ENCODE peak calls at places on chromosomes 2 and 18, in five cellular contexts. S is A549, H is HepG2, G is K562, U is GM12878. M is an unnamed sample.

GRCh38 chr18:12933323-12933722 is 14.5 kb upstream of the SEH1L start:
- DNase-seq in H (peak), S (no peak), U (no peak), G (no peak), M (no peak)

GRCh38 chr18:58058720-58059119 is 14.7 kb downstream of the NEDD4L start:
- DNase-seq in S (no peak), G (peak), H (peak), U (no peak), M (no peak)

GRCh38 chr2:238302751-238303150 is 14.3 kb upstream of the PER2 start:
- DNase-seq in S (no peak), H (no peak), U (no peak), G (no peak), M (no peak)

GRCh38 chr2:186569906-186570305 is 19.9 kb upstream of the ITGAV start:
- DNase-seq in H (peak), U (no peak), G (no peak), S (peak), M (no peak)

GRCh38 chr2:101401906-101402305 is 14.6 kb upstream of the CREG2 start:
- DNase-seq in H (no peak), U (no peak), S (no peak), G (no peak), M (no peak)

GRCh38 chr2:11241804-11242203 is 86.5 kb downstream of the SLC66A3 start:
- DNase-seq in U (no peak), S (no peak), G (no peak), H (no peak), M (no peak)

GRCh38 chr18:8186413-8186812 is 422.8 kb upstream of the RAB12 start:
- DNase-seq in H (no peak), U (no peak), S (no peak), G (no peak), M (no peak)

GRCh38 chr2:240392948-240393830 is 42.3 kb upstream of the GPC1 start:
- DNase-seq in H (no peak), G (no peak), S (no peak), U (no peak), M (no peak)

GRCh38 chr2:150528861-150529801 is 41.7 kb upstream of the RND3 start:
- DNase-seq in G (no peak), S (peak), H (no peak), U (peak), M (no peak)

GRCh38 chr2:111221701-111222100 is 101.0 kb downstream of the BCL2L11 start:
- DNase-seq in U (no peak), G (no peak), S (no peak), H (no peak), M (no peak)

GRCh38 chr2:2828774-2829368 is 497.8 kb upstream of the MYT1L start:
- DNase-seq in S (no peak), G (no peak), U (no peak), H (no peak), M (no peak)

GRCh38 chr18:50578651-50579050 is 18.8 kb downstream of the MAPK4 start:
- DNase-seq in G (peak), S (peak), H (no peak), U (no peak), M (no peak)

GRCh38 chr2:31729442-31730092 is 148.8 kb upstream of the SRD5A2 start:
- DNase-seq in G (peak), H (peak), S (peak), U (peak), M (peak)

GRCh38 chr2:9002637-9003365 is 683 bp downstream of the MBOAT2 start:
- DNase-seq in G (peak), S (peak), H (no peak), U (no peak), M (peak)

GRCh38 chr2:101533611-101534601 is 59.0 kb upstream of the RFX8 start:
- DNase-seq in H (no peak), U (no peak), S (no peak), G (no peak), M (peak)

GRCh38 chr2:55247025-55247424 is 14.5 kb downstream of the RPS27A start:
- DNase-seq in S (no peak), U (no peak), H (no peak), G (no peak), M (no peak)

GRCh38 chr2:72010647-72011355 is 136.9 kb downstream of the CYP26B1 start:
- DNase-seq in H (no peak), U (no peak), G (no peak), S (no peak), M (no peak)

GRCh38 chr18:23529597-23529996 is 26.3 kb downstream of the RMC1 start:
- DNase-seq in H (no peak), U (no peak), S (peak), G (peak), M (peak)

GRCh38 chr2:72147303-72147970 is at the start of gene CYP26B1:
- DNase-seq in S (no peak), H (no peak), U (no peak), G (no peak), M (no peak)

GRCh38 chr2:535222-535621 is 142.0 kb downstream of the TMEM18 start:
- DNase-seq in S (no peak), U (no peak), H (no peak), G (no peak), M (no peak)

GRCh38 chr2:122031544-122032263 is 276.3 kb downstream of the TSN start:
- DNase-seq in H (no peak), S (no peak), G (no peak), U (peak), M (no peak)

GRCh38 chr2:80655265-80655664 is 350.7 kb upstream of the LRRTM1 start:
- DNase-seq in S (no peak), U (no peak), G (no peak), H (no peak), M (no peak)

GRCh38 chr2:190563109-190563508 is 28.6 kb upstream of the NEMP2 start:
- DNase-seq in S (no peak), H (no peak), G (no peak), U (no peak), M (no peak)

GRCh38 chr18:60339018-60339417 is 33.6 kb downstream of the MC4R start:
- DNase-seq in U (no peak), H (no peak), S (no peak), G (no peak), M (no peak)

GRCh38 chr2:213609570-213610170 is 325.4 kb downstream of the SPAG16 start:
- DNase-seq in U (no peak), G (no peak), H (no peak), S (no peak), M (no peak)

GRCh38 chr18:8153887-8154583 is 455.2 kb upstream of the RAB12 start:
- DNase-seq in G (no peak), H (no peak), S (no peak), U (no peak), M (no peak)

GRCh38 chr2:104572856-104573255 is 281.1 kb upstream of the POU3F3 start:
- DNase-seq in H (no peak), G (no peak), U (no peak), S (no peak), M (peak)

GRCh38 chr2:21054011-21054410 is 10.1 kb upstream of the APOB start:
- DNase-seq in G (no peak), U (no peak), S (no peak), H (no peak), M (no peak)

GRCh38 chr2:75481041-75481836 is 79.5 kb downstream of the EVA1A start:
- DNase-seq in G (peak), U (no peak), H (peak), S (peak), M (peak)

GRCh38 chr2:66843856-66844255 is 408.9 kb downstream of the MEIS1 start:
- DNase-seq in S (no peak), G (no peak), U (no peak), H (no peak), M (no peak)

GRCh38 chr18:27605107-27605834 is 420.2 kb upstream of the CHST9 start:
- DNase-seq in H (peak), G (peak), U (no peak), S (peak), M (peak)

GRCh38 chr2:219835493-219835892 is 208.1 kb downstream of the SLC4A3 start:
- DNase-seq in H (no peak), S (no peak), U (no peak), G (no peak), M (no peak)

GRCh38 chr2:232473467-232473890 is 14.2 kb downstream of the ECEL1 start:
- DNase-seq in G (peak), S (no peak), H (no peak), U (no peak), M (no peak)

GRCh38 chr2:105490956-105491355 is 92.1 kb upstream of the FHL2 start:
- DNase-seq in S (no peak), U (no peak), H (no peak), G (no peak), M (no peak)

GRCh38 chr2:17918789-17919188 is 40.3 kb downstream of the KCNS3 start:
- DNase-seq in U (no peak), G (no peak), S (no peak), H (no peak), M (no peak)

GRCh38 chr2:54409752-54410151 is 46.4 kb upstream of the SPTBN1 start:
- DNase-seq in G (no peak), H (no peak), U (no peak), S (no peak), M (no peak)

GRCh38 chr2:215744514-215744913 is 268.8 kb downstream of the MREG start:
- DNase-seq in G (no peak), U (no peak), S (no peak), H (no peak), M (no peak)

GRCh38 chr2:111669928-111670695 is 213.9 kb downstream of the ANAPC1 start:
- DNase-seq in G (no peak), S (no peak), U (no peak), H (no peak), M (peak)

GRCh38 chr2:239109041-239109915 is 261.4 kb downstream of the TWIST2 start:
- DNase-seq in S (peak), H (no peak), U (no peak), G (no peak), M (no peak)

GRCh38 chr2:77487074-77487803 is 34.9 kb downstream of the LRRTM4 start:
- DNase-seq in S (no peak), U (no peak), H (no peak), G (no peak), M (no peak)
- TF ChIP-seq MYC in S (no peak), U (no peak), H (no peak), G (no peak), M (no peak)

GRCh38 chr2:43280994-43281393 is 54.6 kb upstream of the ZFP36L2 start:
- DNase-seq in H (no peak), G (no peak), U (no peak), S (no peak), M (no peak)

GRCh38 chr2:43276962-43277383 is 50.6 kb upstream of the ZFP36L2 start:
- DNase-seq in G (no peak), H (no peak), U (no peak), S (no peak), M (no peak)

GRCh38 chr2:43278683-43279220 is 52.3 kb upstream of the ZFP36L2 start:
- DNase-seq in U (no peak), G (no peak), S (no peak), H (no peak), M (no peak)

GRCh38 chr2:43276517-43276931 is 50.1 kb upstream of the ZFP36L2 start:
- DNase-seq in U (no peak), S (no peak), H (no peak), G (no peak), M (no peak)

DNA sequence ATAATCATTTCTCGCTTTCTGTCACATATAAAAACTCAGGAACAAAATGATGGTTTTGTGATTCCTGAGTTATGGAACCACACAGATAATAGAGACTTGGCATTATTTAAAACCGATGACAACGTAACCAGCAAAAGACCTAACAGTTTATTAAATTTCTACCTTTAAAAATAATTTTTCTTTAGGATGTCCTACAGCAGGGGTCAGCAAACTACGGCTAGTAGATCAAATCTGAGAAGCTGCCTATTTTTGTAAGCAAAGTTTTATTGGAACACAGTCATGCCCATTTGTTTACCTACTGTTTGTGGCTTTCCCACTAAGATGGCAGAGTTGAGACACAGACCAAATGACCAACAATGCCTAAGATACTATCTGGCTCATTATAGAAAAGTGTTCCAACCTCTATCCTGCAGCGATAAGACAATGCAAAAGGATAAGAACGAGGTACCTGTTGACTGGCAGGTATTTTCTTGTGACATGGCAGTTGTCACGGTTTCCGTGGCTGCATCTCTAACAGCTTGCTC is 53.0 kb upstream of the ZFP36L2 start:
- DNase-seq in U (no peak), G (no peak), S (no peak), H (no peak), M (no peak)
- TF ChIP-seq CTCF in U (no peak), G (no peak), S (peak), H (no peak), M (no peak)

DNA sequence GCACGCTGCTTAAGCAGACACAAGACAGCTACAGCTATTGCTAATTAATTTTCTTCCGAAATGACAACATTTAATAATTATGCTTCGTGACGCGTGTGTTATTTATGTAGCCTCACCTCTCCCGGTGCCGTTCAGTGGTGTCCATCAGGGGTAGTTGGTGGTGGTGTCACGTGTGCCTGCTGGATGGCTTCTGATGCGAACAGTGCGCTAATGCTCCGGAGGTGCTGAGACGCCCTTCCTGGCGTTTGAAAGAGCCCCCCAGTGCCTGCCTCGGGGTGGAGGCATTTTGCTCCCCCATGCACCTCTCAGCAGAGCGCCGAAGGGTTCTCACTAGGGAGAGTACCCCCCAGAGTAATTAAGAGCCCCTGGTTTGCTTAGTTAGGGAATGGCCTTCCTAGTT is 39.6 kb downstream of the GLI2 start:
- DNase-seq in U (no peak), H (no peak), G (no peak), S (no peak), M (no peak)
- TF ChIP-seq MAX in U (no peak), H (no peak), G (no peak), S (no peak), M (no peak)

GRCh38 chr2:128362889-128363228 is 44.2 kb upstream of the HS6ST1 start:
- DNase-seq in H (no peak), G (no peak), U (no peak), S (peak), M (no peak)
- TF ChIP-seq MYC in H (no peak), G (no peak), U (no peak), S (no peak), M (no peak)

DNA sequence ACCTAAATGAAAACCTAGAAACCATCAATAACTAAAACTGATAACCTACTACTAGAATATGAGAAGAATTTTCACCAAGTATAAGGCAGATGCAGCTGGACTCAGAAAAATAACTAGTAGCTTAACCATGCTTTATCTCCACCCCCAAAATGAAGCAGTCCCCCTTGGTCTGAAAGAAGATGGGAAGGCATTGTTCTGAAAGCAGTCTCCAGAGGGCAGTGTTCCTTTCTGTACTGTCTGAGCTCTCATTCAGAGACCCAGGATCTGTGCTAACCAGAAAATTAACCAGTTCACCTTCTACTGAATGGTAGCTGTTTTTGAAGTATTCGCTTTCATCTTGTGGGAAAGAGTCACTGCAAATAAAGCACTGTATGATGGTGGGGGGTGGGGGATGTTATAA is 273.0 kb downstream of the PDE11A start:
- DNase-seq in G (peak), S (peak), U (no peak), H (peak), M (peak)
- TF ChIP-seq CTCF in G (peak), S (peak), U (peak), H (peak), M (peak)